ENCODE peak calls at places on chromosomes 4 and X, in nine cellular contexts. C, S, L, U, X, P, Q, Y and D are unnamed samples.

GRCh38 chrX:48617542-48618340 is 20.4 kb downstream of the WDR13 start:
- DNase-seq in U (peak), Q (no peak), P (no peak), Y (peak), L (no peak), C (no peak), X (no peak), S (no peak), D (peak)

GRCh38 chrX:29580560-29580959 is 634.8 kb upstream of the MAGEB2 start:
- DNase-seq in Q (no peak), P (no peak), L (no peak), U (no peak), Y (no peak), S (no peak), C (no peak), X (no peak), D (no peak)

GRCh38 chr4:182922551-182923284 is 5.5 kb upstream of the DCTD start:
- DNase-seq in C (no peak), U (peak), L (no peak), P (no peak), X (no peak), S (no peak), Y (no peak), Q (no peak), D (no peak)

GRCh38 chrX:134692990-134693389 is 34.7 kb upstream of the PLAC1 start:
- DNase-seq in S (no peak), Y (no peak), P (no peak), Q (no peak), C (no peak), X (no peak), L (no peak), U (peak), D (no peak)

GRCh38 chr4:28792917-28793597 is 1927.1 kb upstream of the PCDH7 start:
- DNase-seq in S (no peak), L (no peak), P (no peak), C (no peak), U (no peak), X (no peak), Y (no peak), Q (no peak), D (no peak)

GRCh38 chrX:129678881-129679195 is 24.1 kb upstream of the APLN start:
- DNase-seq in P (no peak), L (no peak), Q (no peak), S (no peak), X (no peak), Y (no peak), U (no peak), C (no peak), D (no peak)

GRCh38 chr4:165133150-165133549 is 20.5 kb upstream of the TMEM192 start:
- DNase-seq in X (no peak), U (no peak), P (no peak), C (no peak), S (no peak), L (no peak), Q (no peak), Y (no peak), D (no peak)

GRCh38 chr4:80459918-80460473 is 124.5 kb downstream of the CFAP299 start:
- DNase-seq in U (no peak), X (no peak), S (no peak), C (no peak), Q (no peak), Y (no peak), L (no peak), P (peak), D (no peak)